ENCODE peak calls at places on chromosomes 1 and 21, in five cellular contexts. One of them, this sample, is unnamed.

GRCh38 chr1:28540651-28541050 is 12.2 kb upstream of the TRNAU1AP start:
- DNase-seq in coronary artery: no peak
- DNase-seq in neural progenitor cell: no peak
- DNase-seq in HL-60: no peak
- DNase-seq in RWPE1: no peak
- DNase-seq in this sample: no peak

GRCh38 chr1:239349699-239350098 is 36.7 kb upstream of the CHRM3 start:
- DNase-seq in coronary artery: no peak
- DNase-seq in HL-60: no peak
- DNase-seq in neural progenitor cell: no peak
- DNase-seq in RWPE1: no peak
- DNase-seq in this sample: no peak

GRCh38 chr1:32703479-32704291 is 1.1 kb upstream of the SYNC start:
- DNase-seq in neural progenitor cell: peak
- DNase-seq in RWPE1: peak
- DNase-seq in HL-60: no peak
- DNase-seq in coronary artery: peak
- DNase-seq in this sample: peak

GRCh38 chr1:5597991-5598823 is 394.0 kb downstream of the NPHP4 start:
- DNase-seq in neural progenitor cell: peak
- DNase-seq in coronary artery: no peak
- DNase-seq in RWPE1: no peak
- DNase-seq in HL-60: no peak
- DNase-seq in this sample: peak

GRCh38 chr1:32813941-32814739 is 3.0 kb downstream of the YARS1 start:
- DNase-seq in neural progenitor cell: no peak
- DNase-seq in RWPE1: no peak
- DNase-seq in HL-60: no peak
- DNase-seq in coronary artery: no peak
- DNase-seq in this sample: no peak

GRCh38 chr1:49298304-49298703 is 521.6 kb upstream of the BEND5 start:
- DNase-seq in HL-60: no peak
- DNase-seq in coronary artery: no peak
- DNase-seq in neural progenitor cell: no peak
- DNase-seq in RWPE1: no peak
- DNase-seq in this sample: no peak

GRCh38 chr21:20250337-20250736 is 747.9 kb upstream of the NCAM2 start:
- DNase-seq in neural progenitor cell: no peak
- DNase-seq in RWPE1: no peak
- DNase-seq in HL-60: no peak
- DNase-seq in coronary artery: no peak
- DNase-seq in this sample: no peak

GRCh38 chr1:55255901-55256300 is 40.7 kb upstream of the USP24 start:
- DNase-seq in coronary artery: no peak
- DNase-seq in neural progenitor cell: no peak
- DNase-seq in RWPE1: no peak
- DNase-seq in HL-60: no peak
- DNase-seq in this sample: no peak

GRCh38 chr1:115067460-115067859 is 21.8 kb downstream of the TSPAN2 start:
- DNase-seq in neural progenitor cell: no peak
- DNase-seq in RWPE1: no peak
- DNase-seq in HL-60: no peak
- DNase-seq in coronary artery: no peak
- DNase-seq in this sample: no peak

GRCh38 chr1:115068780-115069179 is 20.5 kb downstream of the TSPAN2 start:
- DNase-seq in coronary artery: no peak
- DNase-seq in HL-60: no peak
- DNase-seq in RWPE1: no peak
- DNase-seq in neural progenitor cell: no peak
- DNase-seq in this sample: no peak

GRCh38 chr1:115069186-115069585 is 20.1 kb downstream of the TSPAN2 start:
- DNase-seq in neural progenitor cell: no peak
- DNase-seq in coronary artery: no peak
- DNase-seq in RWPE1: no peak
- DNase-seq in HL-60: no peak
- DNase-seq in this sample: no peak

GRCh38 chr1:115070993-115071661 is 18.2 kb downstream of the TSPAN2 start:
- DNase-seq in coronary artery: no peak
- DNase-seq in RWPE1: no peak
- DNase-seq in HL-60: no peak
- DNase-seq in neural progenitor cell: no peak
- DNase-seq in this sample: no peak

DNA sequence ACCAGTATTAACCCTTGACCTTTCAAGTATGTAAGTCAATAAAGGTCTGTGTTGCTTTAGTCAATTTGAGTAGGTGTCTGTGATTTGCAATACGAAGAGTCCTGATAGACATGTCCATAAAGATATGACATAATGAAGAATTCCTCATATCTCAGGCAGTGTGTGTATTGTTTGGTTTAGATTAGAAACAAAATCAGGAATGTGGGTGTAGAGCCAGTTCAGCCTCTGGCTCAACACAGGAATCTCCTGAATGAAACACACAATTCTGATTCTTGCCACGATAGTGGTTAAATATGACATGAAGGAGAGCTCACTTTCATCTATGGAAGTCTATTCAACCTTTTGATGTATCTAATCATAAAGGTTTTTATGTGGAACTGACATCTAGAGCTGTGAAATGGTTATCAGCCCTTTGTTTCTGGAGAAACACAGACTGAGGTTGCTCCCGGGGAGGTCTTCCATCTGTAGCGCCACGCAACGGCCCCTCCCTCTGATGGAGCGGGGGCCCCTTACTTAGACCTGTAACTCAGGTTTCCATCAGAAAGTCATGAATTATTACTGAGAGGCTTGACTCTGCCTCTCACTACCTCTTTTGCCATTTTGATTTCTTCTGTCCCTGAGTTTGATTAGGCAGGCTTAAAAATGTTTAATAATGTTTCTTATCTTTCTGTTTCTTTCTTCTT is 19.5 kb downstream of the TSPAN2 start:
- DNase-seq in coronary artery: no peak
- DNase-seq in RWPE1: no peak
- DNase-seq in neural progenitor cell: no peak
- DNase-seq in HL-60: no peak
- DNase-seq in this sample: peak
- H3K27ac ChIP-seq in coronary artery: peak
- H3K27ac ChIP-seq in RWPE1: peak
- H3K27ac ChIP-seq in neural progenitor cell: no peak
- H3K27ac ChIP-seq in HL-60: no peak
- H3K27ac ChIP-seq in this sample: peak

GRCh38 chr1:25697426-25698220 is 81.0 kb downstream of the MAN1C1 start:
- DNase-seq in coronary artery: no peak
- DNase-seq in neural progenitor cell: no peak
- DNase-seq in HL-60: no peak
- DNase-seq in RWPE1: no peak
- DNase-seq in this sample: no peak
- H3K27ac ChIP-seq in coronary artery: no peak
- H3K27ac ChIP-seq in neural progenitor cell: no peak
- H3K27ac ChIP-seq in HL-60: no peak
- H3K27ac ChIP-seq in RWPE1: no peak
- H3K27ac ChIP-seq in this sample: no peak

GRCh38 chr1:91520940-91521507 is 20.4 kb downstream of the CDC7 start:
- DNase-seq in neural progenitor cell: no peak
- DNase-seq in HL-60: no peak
- DNase-seq in coronary artery: no peak
- DNase-seq in RWPE1: no peak
- DNase-seq in this sample: no peak
- H3K27ac ChIP-seq in neural progenitor cell: no peak
- H3K27ac ChIP-seq in HL-60: no peak
- H3K27ac ChIP-seq in coronary artery: no peak
- H3K27ac ChIP-seq in RWPE1: no peak
- H3K27ac ChIP-seq in this sample: no peak

GRCh38 chr1:40094481-40095110 is 2.5 kb downstream of the PPT1 start:
- DNase-seq in HL-60: no peak
- DNase-seq in neural progenitor cell: no peak
- DNase-seq in coronary artery: no peak
- DNase-seq in RWPE1: no peak
- DNase-seq in this sample: no peak

GRCh38 chr1:40092811-40093617 is 4.0 kb downstream of the PPT1 start:
- DNase-seq in neural progenitor cell: no peak
- DNase-seq in HL-60: no peak
- DNase-seq in RWPE1: no peak
- DNase-seq in coronary artery: no peak
- DNase-seq in this sample: no peak

GRCh38 chr1:40092241-40092640 is 4.8 kb downstream of the PPT1 start:
- DNase-seq in neural progenitor cell: no peak
- DNase-seq in HL-60: no peak
- DNase-seq in coronary artery: no peak
- DNase-seq in RWPE1: no peak
- DNase-seq in this sample: no peak

GRCh38 chr1:40096646-40096976 is 441 bp downstream of the PPT1 start:
- DNase-seq in RWPE1: peak
- DNase-seq in coronary artery: no peak
- DNase-seq in HL-60: no peak
- DNase-seq in neural progenitor cell: no peak
- DNase-seq in this sample: peak

DNA sequence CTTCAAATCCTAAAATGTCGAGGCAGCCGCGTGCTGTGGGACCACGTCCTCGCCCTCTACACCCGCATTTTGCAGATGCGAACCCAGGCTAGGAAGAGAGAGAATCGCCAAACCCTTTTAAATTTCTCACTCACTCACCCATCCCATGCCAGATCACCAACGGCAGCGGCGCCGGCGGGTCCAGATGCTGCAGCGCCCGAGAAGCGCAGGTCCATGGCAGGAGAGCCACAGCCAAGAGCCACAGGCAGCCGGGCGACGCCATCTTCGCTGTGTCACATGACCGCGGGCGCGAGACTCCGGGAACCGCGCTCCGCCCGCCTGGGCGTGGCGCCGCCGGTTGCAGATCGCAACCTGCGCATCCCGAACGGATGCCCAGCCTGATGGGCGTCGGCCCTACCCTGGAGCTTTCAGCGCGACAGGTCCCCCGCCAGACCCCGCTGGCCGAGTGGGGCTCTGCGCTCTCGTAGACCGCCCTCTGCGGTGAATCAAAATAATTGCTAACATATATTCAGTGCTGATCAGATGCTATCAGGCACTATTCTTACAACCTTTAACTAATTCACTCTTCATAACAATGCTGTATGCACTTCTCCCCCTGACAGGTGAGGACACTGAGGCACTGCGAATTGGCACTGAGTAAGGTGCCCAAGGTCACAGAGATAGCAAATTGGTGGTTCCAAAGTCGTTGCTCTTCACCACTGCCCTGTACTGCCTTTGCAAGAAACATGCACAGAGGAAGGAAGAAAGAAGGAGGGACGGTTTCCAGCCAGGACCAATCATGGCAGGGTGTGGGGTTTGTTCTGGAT is at the start of gene PPT1:
- DNase-seq in neural progenitor cell: peak
- DNase-seq in RWPE1: peak
- DNase-seq in coronary artery: peak
- DNase-seq in HL-60: peak
- DNase-seq in this sample: peak
- H3K27ac ChIP-seq in neural progenitor cell: no peak
- H3K27ac ChIP-seq in RWPE1: peak
- H3K27ac ChIP-seq in coronary artery: peak
- H3K27ac ChIP-seq in HL-60: peak
- H3K27ac ChIP-seq in this sample: peak

GRCh38 chr1:225772848-225773247 is 4.8 kb upstream of the SRP9 start:
- DNase-seq in coronary artery: no peak
- DNase-seq in neural progenitor cell: no peak
- DNase-seq in HL-60: no peak
- DNase-seq in RWPE1: no peak
- DNase-seq in this sample: no peak

GRCh38 chr1:225770586-225771248 is 6.9 kb upstream of the SRP9 start:
- DNase-seq in RWPE1: no peak
- DNase-seq in neural progenitor cell: peak
- DNase-seq in HL-60: no peak
- DNase-seq in coronary artery: no peak
- DNase-seq in this sample: no peak

GRCh38 chr1:225769687-225770086 is 7.9 kb upstream of the SRP9 start:
- DNase-seq in HL-60: no peak
- DNase-seq in RWPE1: no peak
- DNase-seq in neural progenitor cell: no peak
- DNase-seq in coronary artery: no peak
- DNase-seq in this sample: no peak

GRCh38 chr1:225772323-225772768 is 5.3 kb upstream of the SRP9 start:
- DNase-seq in HL-60: no peak
- DNase-seq in neural progenitor cell: peak
- DNase-seq in coronary artery: peak
- DNase-seq in RWPE1: peak
- DNase-seq in this sample: peak

DNA sequence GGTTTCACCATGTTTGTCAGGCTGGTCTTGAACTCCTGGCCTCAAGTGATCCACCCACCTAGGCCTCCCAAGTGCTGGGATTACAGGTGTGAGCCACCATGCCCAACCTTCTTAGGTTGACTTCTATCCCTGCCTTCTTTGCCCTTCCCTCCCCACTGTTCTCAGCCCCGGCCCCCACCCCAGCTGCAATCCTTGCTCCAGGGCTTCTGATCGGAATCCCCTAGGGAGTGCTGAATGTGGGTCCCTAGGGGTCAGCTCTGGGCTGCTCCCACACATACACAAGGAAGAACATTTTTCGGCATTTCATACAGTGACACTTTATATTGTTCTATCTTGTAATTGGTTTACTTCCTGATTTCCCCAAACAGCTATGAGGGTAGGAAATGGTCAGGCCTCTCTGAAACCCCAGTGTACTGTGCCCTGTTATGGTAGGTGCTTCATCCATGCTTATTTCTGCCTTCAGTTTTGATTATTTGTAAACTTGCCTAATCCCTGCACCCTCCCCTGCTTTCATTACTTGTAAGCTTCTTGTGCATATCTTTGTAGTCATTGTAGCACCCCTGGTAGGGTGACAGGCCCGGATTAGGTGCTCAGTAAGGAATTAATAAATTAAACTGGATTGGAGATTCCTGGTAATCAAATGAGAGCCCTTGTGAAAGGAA is 5.8 kb upstream of the SRP9 start:
- DNase-seq in RWPE1: no peak
- DNase-seq in coronary artery: peak
- DNase-seq in HL-60: no peak
- DNase-seq in neural progenitor cell: no peak
- DNase-seq in this sample: no peak
- H3K27ac ChIP-seq in RWPE1: peak
- H3K27ac ChIP-seq in coronary artery: no peak
- H3K27ac ChIP-seq in HL-60: no peak
- H3K27ac ChIP-seq in neural progenitor cell: no peak
- H3K27ac ChIP-seq in this sample: peak

This sample was measured in hepatocyte.